ENCODE peak calls at places on chromosomes 11 and 22, in six cellular contexts. V is midbrain, Z is activated T-cell treated with anti-CD3 and anti-CD28 coated beads for 1 hour, F is Right ventricle myocardium superior, S is aorta, U is lung microvascular endothelial cell. N is an unnamed sample.

GRCh38 chr11:57425565-57426438 is 1.1 kb downstream of the SLC43A3 start:
- DNase-seq in V (no peak), Z (no peak), F (peak; percentile 81), S (peak; percentile 79), U (peak; percentile 59), N (peak; percentile 41)

GRCh38 chr22:30940655-30941362 is 27.8 kb downstream of the MORC2 start:
- DNase-seq in V (no peak), Z (peak; percentile 38), F (no peak), S (no peak), U (no peak), N (no peak)

GRCh38 chr22:27046126-27046525 is 388.7 kb downstream of the MIAT start:
- DNase-seq in V (no peak), Z (no peak), F (no peak), S (no peak), U (no peak), N (no peak)

GRCh38 chr22:21672107-21672629 is 6.4 kb downstream of the PPIL2 start:
- DNase-seq in V (no peak), Z (no peak), F (no peak), S (no peak), U (no peak), N (no peak)

GRCh38 chr22:18088825-18089568 is 11.2 kb downstream of the PEX26 start:
- DNase-seq in V (no peak), Z (no peak), F (no peak), S (no peak), U (no peak), N (no peak)

GRCh38 chr22:40007826-40008710 is 13.3 kb downstream of the FAM83F start:
- DNase-seq in V (no peak), Z (no peak), F (no peak), S (no peak), U (no peak), N (no peak)

GRCh38 chr22:47157093-47157420 is 394.6 kb downstream of the TBC1D22A start:
- DNase-seq in V (no peak), Z (no peak), F (peak; percentile 28), S (no peak), U (no peak), N (no peak)

GRCh38 chr11:132084433-132084832 is 714.0 kb downstream of the NTM start:
- DNase-seq in V (no peak), Z (no peak), F (no peak), S (no peak), U (no peak), N (no peak)

GRCh38 chr11:75603791-75604736 is 42.0 kb downstream of the SERPINH1 start:
- DNase-seq in V (no peak), Z (no peak), F (no peak), S (no peak), U (peak; percentile 69), N (peak; percentile 92)

GRCh38 chr22:41050873-41051272 is 41.5 kb upstream of the EP300 start:
- DNase-seq in V (no peak), Z (no peak), F (no peak), S (no peak), U (no peak), N (no peak)

N was measured in endothelial cell of umbilical vein.